ENCODE peak calls at places on chromosomes 3 and 15, in nine cellular contexts. One of them, this sample, is unnamed. For H3K4me1, the result is how much of the 10 kb centered on the place peaks cover.

GRCh38 chr3:187943677-187944390 is 198.6 kb upstream of the BCL6 start:
- DNase-seq in upper lobe of right lung: no peak
- DNase-seq in neuronal stem cell: no peak
- DNase-seq in psoas muscle: no peak
- DNase-seq in HepG2: peak
- DNase-seq in right atrium auricular region: no peak
- DNase-seq in stomach: no peak
- DNase-seq in ascending aorta: no peak
- DNase-seq in heart right ventricle: no peak
- DNase-seq in this sample: no peak

GRCh38 chr3:179149951-179150350 is 1.8 kb downstream of the PIK3CA start:
- DNase-seq in neuronal stem cell: no peak
- DNase-seq in ascending aorta: no peak
- DNase-seq in upper lobe of right lung: no peak
- DNase-seq in heart right ventricle: no peak
- DNase-seq in right atrium auricular region: no peak
- DNase-seq in psoas muscle: no peak
- DNase-seq in stomach: no peak
- DNase-seq in HepG2: no peak
- DNase-seq in this sample: no peak

GRCh38 chr3:2078821-2079220 is 19.8 kb upstream of the CNTN4 start:
- DNase-seq in psoas muscle: no peak
- DNase-seq in ascending aorta: no peak
- DNase-seq in right atrium auricular region: no peak
- DNase-seq in neuronal stem cell: no peak
- DNase-seq in stomach: no peak
- DNase-seq in upper lobe of right lung: no peak
- DNase-seq in heart right ventricle: no peak
- DNase-seq in HepG2: no peak
- DNase-seq in this sample: no peak

GRCh38 chr3:57863380-57863779 is 107.3 kb downstream of the SLMAP start:
- DNase-seq in HepG2: no peak
- DNase-seq in right atrium auricular region: no peak
- DNase-seq in upper lobe of right lung: no peak
- DNase-seq in ascending aorta: no peak
- DNase-seq in psoas muscle: no peak
- DNase-seq in heart right ventricle: no peak
- DNase-seq in stomach: no peak
- DNase-seq in neuronal stem cell: no peak
- DNase-seq in this sample: no peak

GRCh38 chr15:86558252-86558651 is 478.6 kb downstream of the AGBL1 start:
- DNase-seq in ascending aorta: no peak
- DNase-seq in heart right ventricle: no peak
- DNase-seq in psoas muscle: no peak
- DNase-seq in HepG2: no peak
- DNase-seq in stomach: no peak
- DNase-seq in right atrium auricular region: no peak
- DNase-seq in neuronal stem cell: no peak
- DNase-seq in upper lobe of right lung: no peak
- DNase-seq in this sample: no peak

GRCh38 chr3:31945738-31946052 is 35.4 kb downstream of the OSBPL10 start:
- DNase-seq in heart right ventricle: no peak
- DNase-seq in right atrium auricular region: no peak
- DNase-seq in ascending aorta: no peak
- DNase-seq in HepG2: no peak
- DNase-seq in neuronal stem cell: no peak
- DNase-seq in psoas muscle: no peak
- DNase-seq in stomach: no peak
- DNase-seq in upper lobe of right lung: no peak
- DNase-seq in this sample: no peak

GRCh38 chr15:75720787-75721461 is 8.3 kb upstream of the CSPG4 start:
- DNase-seq in right atrium auricular region: no peak
- DNase-seq in ascending aorta: no peak
- DNase-seq in neuronal stem cell: no peak
- DNase-seq in heart right ventricle: peak
- DNase-seq in HepG2: peak
- DNase-seq in stomach: peak
- DNase-seq in psoas muscle: peak
- DNase-seq in upper lobe of right lung: peak
- DNase-seq in this sample: peak

GRCh38 chr3:154430014-154430413 is at the start of gene GPR149:
- DNase-seq in psoas muscle: no peak
- DNase-seq in stomach: no peak
- DNase-seq in HepG2: no peak
- DNase-seq in ascending aorta: no peak
- DNase-seq in right atrium auricular region: no peak
- DNase-seq in neuronal stem cell: no peak
- DNase-seq in heart right ventricle: no peak
- DNase-seq in upper lobe of right lung: no peak
- DNase-seq in this sample: no peak

GRCh38 chr3:48018841-48019240 is 2.6 kb upstream of the MAP4 start:
- DNase-seq in heart right ventricle: no peak
- DNase-seq in upper lobe of right lung: no peak
- DNase-seq in psoas muscle: no peak
- DNase-seq in HepG2: peak
- DNase-seq in neuronal stem cell: no peak
- DNase-seq in stomach: no peak
- DNase-seq in ascending aorta: peak
- DNase-seq in right atrium auricular region: no peak
- DNase-seq in this sample: peak

GRCh38 chr3:9211155-9211950 is 38.1 kb downstream of the SRGAP3 start:
- DNase-seq in psoas muscle: no peak
- DNase-seq in stomach: no peak
- DNase-seq in ascending aorta: no peak
- DNase-seq in heart right ventricle: no peak
- DNase-seq in upper lobe of right lung: no peak
- DNase-seq in neuronal stem cell: no peak
- DNase-seq in right atrium auricular region: no peak
- DNase-seq in HepG2: no peak
- DNase-seq in this sample: no peak

GRCh38 chr3:54853573-54854404 is 74.1 kb downstream of the LRTM1 start:
- DNase-seq in right atrium auricular region: peak
- DNase-seq in stomach: peak
- DNase-seq in ascending aorta: peak
- DNase-seq in psoas muscle: peak
- DNase-seq in upper lobe of right lung: peak
- DNase-seq in HepG2: peak
- DNase-seq in heart right ventricle: peak
- DNase-seq in neuronal stem cell: peak
- DNase-seq in this sample: peak

GRCh38 chr3:19270471-19270870 is 122.2 kb downstream of the KCNH8 start:
- DNase-seq in HepG2: no peak
- DNase-seq in neuronal stem cell: no peak
- DNase-seq in psoas muscle: no peak
- DNase-seq in right atrium auricular region: no peak
- DNase-seq in ascending aorta: no peak
- DNase-seq in stomach: no peak
- DNase-seq in upper lobe of right lung: no peak
- DNase-seq in heart right ventricle: no peak
- DNase-seq in this sample: no peak

GRCh38 chr15:45199136-45199810 is 11.5 kb upstream of the SHF start:
- DNase-seq in heart right ventricle: no peak
- DNase-seq in ascending aorta: no peak
- DNase-seq in upper lobe of right lung: no peak
- DNase-seq in neuronal stem cell: peak
- DNase-seq in right atrium auricular region: no peak
- DNase-seq in psoas muscle: no peak
- DNase-seq in stomach: no peak
- DNase-seq in HepG2: peak
- DNase-seq in this sample: peak

GRCh38 chr3:173711619-173712018 is 314.1 kb downstream of the NLGN1 start:
- DNase-seq in right atrium auricular region: no peak
- DNase-seq in neuronal stem cell: no peak
- DNase-seq in ascending aorta: no peak
- DNase-seq in heart right ventricle: no peak
- DNase-seq in upper lobe of right lung: no peak
- DNase-seq in HepG2: no peak
- DNase-seq in stomach: no peak
- DNase-seq in psoas muscle: no peak
- DNase-seq in this sample: peak

GRCh38 chr15:86570738-86571137 is 491.1 kb downstream of the AGBL1 start:
- DNase-seq in psoas muscle: no peak
- DNase-seq in HepG2: no peak
- DNase-seq in heart right ventricle: peak
- DNase-seq in right atrium auricular region: no peak
- DNase-seq in neuronal stem cell: no peak
- DNase-seq in stomach: no peak
- DNase-seq in ascending aorta: no peak
- DNase-seq in upper lobe of right lung: no peak
- DNase-seq in this sample: no peak

GRCh38 chr15:70238917-70239316 is 141.2 kb upstream of the TLE3 start:
- DNase-seq in HepG2: no peak
- DNase-seq in right atrium auricular region: no peak
- DNase-seq in heart right ventricle: no peak
- DNase-seq in upper lobe of right lung: no peak
- DNase-seq in ascending aorta: no peak
- DNase-seq in psoas muscle: no peak
- DNase-seq in stomach: no peak
- DNase-seq in neuronal stem cell: no peak
- DNase-seq in this sample: no peak

GRCh38 chr15:70268698-70269251 is 171.1 kb upstream of the TLE3 start:
- DNase-seq in neuronal stem cell: no peak
- DNase-seq in psoas muscle: no peak
- DNase-seq in stomach: no peak
- DNase-seq in HepG2: no peak
- DNase-seq in heart right ventricle: no peak
- DNase-seq in right atrium auricular region: no peak
- DNase-seq in ascending aorta: no peak
- DNase-seq in upper lobe of right lung: no peak
- DNase-seq in this sample: no peak

GRCh38 chr3:14404396-14405119 is 2.2 kb downstream of the SLC6A6 start:
- DNase-seq in ascending aorta: no peak
- DNase-seq in right atrium auricular region: no peak
- DNase-seq in neuronal stem cell: no peak
- DNase-seq in psoas muscle: no peak
- DNase-seq in upper lobe of right lung: no peak
- DNase-seq in stomach: peak
- DNase-seq in heart right ventricle: no peak
- DNase-seq in HepG2: no peak
- DNase-seq in this sample: no peak

GRCh38 chr3:172061724-172062184 is 22.4 kb downstream of the FNDC3B start:
- DNase-seq in HepG2: peak
- DNase-seq in right atrium auricular region: no peak
- DNase-seq in neuronal stem cell: no peak
- DNase-seq in psoas muscle: no peak
- DNase-seq in ascending aorta: no peak
- DNase-seq in stomach: no peak
- DNase-seq in heart right ventricle: no peak
- DNase-seq in upper lobe of right lung: no peak
- DNase-seq in this sample: no peak
- H3K4me1 ChIP-seq in HepG2: half or more
- H3K4me1 ChIP-seq in right atrium auricular region: under half
- H3K4me1 ChIP-seq in neuronal stem cell: under half
- H3K4me1 ChIP-seq in psoas muscle: half or more
- H3K4me1 ChIP-seq in ascending aorta: half or more
- H3K4me1 ChIP-seq in stomach: half or more
- H3K4me1 ChIP-seq in heart right ventricle: half or more
- H3K4me1 ChIP-seq in upper lobe of right lung: half or more
- H3K4me1 ChIP-seq in this sample: half or more

GRCh38 chr15:68617001-68617400 is 38.2 kb downstream of the CORO2B start:
- DNase-seq in stomach: no peak
- DNase-seq in right atrium auricular region: no peak
- DNase-seq in ascending aorta: no peak
- DNase-seq in heart right ventricle: no peak
- DNase-seq in psoas muscle: no peak
- DNase-seq in HepG2: no peak
- DNase-seq in upper lobe of right lung: no peak
- DNase-seq in neuronal stem cell: no peak
- DNase-seq in this sample: no peak

GRCh38 chr15:68617777-68618176 is 39.0 kb downstream of the CORO2B start:
- DNase-seq in neuronal stem cell: no peak
- DNase-seq in ascending aorta: no peak
- DNase-seq in psoas muscle: no peak
- DNase-seq in right atrium auricular region: no peak
- DNase-seq in HepG2: no peak
- DNase-seq in upper lobe of right lung: no peak
- DNase-seq in heart right ventricle: no peak
- DNase-seq in stomach: no peak
- DNase-seq in this sample: no peak

GRCh38 chr15:68615811-68616210 is 37.0 kb downstream of the CORO2B start:
- DNase-seq in right atrium auricular region: no peak
- DNase-seq in upper lobe of right lung: no peak
- DNase-seq in neuronal stem cell: no peak
- DNase-seq in HepG2: no peak
- DNase-seq in stomach: no peak
- DNase-seq in ascending aorta: no peak
- DNase-seq in psoas muscle: no peak
- DNase-seq in heart right ventricle: no peak
- DNase-seq in this sample: no peak

GRCh38 chr15:68615301-68615700 is 36.5 kb downstream of the CORO2B start:
- DNase-seq in HepG2: no peak
- DNase-seq in upper lobe of right lung: no peak
- DNase-seq in stomach: no peak
- DNase-seq in psoas muscle: no peak
- DNase-seq in ascending aorta: no peak
- DNase-seq in heart right ventricle: no peak
- DNase-seq in right atrium auricular region: no peak
- DNase-seq in neuronal stem cell: no peak
- DNase-seq in this sample: no peak

DNA sequence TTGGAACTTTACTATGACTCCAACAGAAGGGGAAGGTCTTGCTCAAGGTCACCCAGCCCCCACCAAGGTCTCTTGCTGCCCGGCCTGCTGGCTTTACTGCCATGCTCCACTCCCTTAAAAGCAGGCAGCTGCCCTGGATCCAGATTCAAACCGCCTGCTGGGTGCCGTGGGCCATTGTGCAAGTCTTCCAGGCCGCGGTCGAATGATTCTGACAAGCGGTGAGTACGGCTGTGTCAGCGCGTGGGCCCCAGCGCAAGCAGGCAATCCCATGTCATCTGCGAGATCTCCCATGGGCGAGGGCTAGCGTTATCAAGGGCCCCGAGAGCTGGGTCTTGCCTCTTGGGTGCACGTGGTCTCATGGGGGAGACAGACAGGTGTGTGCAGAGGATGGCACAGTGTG is 37.6 kb downstream of the CORO2B start:
- DNase-seq in ascending aorta: no peak
- DNase-seq in upper lobe of right lung: no peak
- DNase-seq in HepG2: no peak
- DNase-seq in right atrium auricular region: no peak
- DNase-seq in heart right ventricle: no peak
- DNase-seq in psoas muscle: no peak
- DNase-seq in neuronal stem cell: no peak
- DNase-seq in stomach: no peak
- DNase-seq in this sample: no peak
- H3K27ac ChIP-seq in ascending aorta: no peak
- H3K27ac ChIP-seq in upper lobe of right lung: no peak
- H3K27ac ChIP-seq in HepG2: no peak
- H3K27ac ChIP-seq in right atrium auricular region: peak
- H3K27ac ChIP-seq in heart right ventricle: no peak
- H3K27ac ChIP-seq in psoas muscle: no peak
- H3K27ac ChIP-seq in neuronal stem cell: no peak
- H3K27ac ChIP-seq in stomach: no peak
- H3K27ac ChIP-seq in this sample: no peak

GRCh38 chr3:141550926-141551665 is 64.3 kb downstream of the RASA2 start:
- DNase-seq in HepG2: no peak
- DNase-seq in upper lobe of right lung: no peak
- DNase-seq in psoas muscle: no peak
- DNase-seq in stomach: no peak
- DNase-seq in heart right ventricle: no peak
- DNase-seq in ascending aorta: no peak
- DNase-seq in right atrium auricular region: no peak
- DNase-seq in neuronal stem cell: no peak
- DNase-seq in this sample: no peak
- H3K4me1 ChIP-seq in HepG2: under half
- H3K4me1 ChIP-seq in upper lobe of right lung: under half
- H3K4me1 ChIP-seq in psoas muscle: under half
- H3K4me1 ChIP-seq in stomach: under half
- H3K4me1 ChIP-seq in heart right ventricle: under half
- H3K4me1 ChIP-seq in ascending aorta: under half
- H3K4me1 ChIP-seq in right atrium auricular region: under half
- H3K4me1 ChIP-seq in neuronal stem cell: under half
- H3K4me1 ChIP-seq in this sample: under half

GRCh38 chr15:98441599-98441998 is 206.7 kb upstream of the IGF1R start:
- DNase-seq in upper lobe of right lung: no peak
- DNase-seq in stomach: no peak
- DNase-seq in psoas muscle: no peak
- DNase-seq in ascending aorta: no peak
- DNase-seq in right atrium auricular region: no peak
- DNase-seq in heart right ventricle: no peak
- DNase-seq in HepG2: no peak
- DNase-seq in neuronal stem cell: no peak
- DNase-seq in this sample: no peak
- H3K27ac ChIP-seq in upper lobe of right lung: no peak
- H3K27ac ChIP-seq in stomach: no peak
- H3K27ac ChIP-seq in psoas muscle: no peak
- H3K27ac ChIP-seq in ascending aorta: no peak
- H3K27ac ChIP-seq in right atrium auricular region: no peak
- H3K27ac ChIP-seq in heart right ventricle: no peak
- H3K27ac ChIP-seq in HepG2: no peak
- H3K27ac ChIP-seq in neuronal stem cell: no peak
- H3K27ac ChIP-seq in this sample: no peak

This sample was measured in pancreas.